ENCODE peak calls at places on chromosomes 5 and 9, in eight cellular contexts. One of them, this sample, is unnamed.

GRCh38 chr5:1175801-1176472 is 25.5 kb upstream of the SLC6A19 start:
- DNase-seq in neuronal stem cell: no peak
- DNase-seq in mesendoderm: no peak
- DNase-seq in breast epithelium: no peak
- DNase-seq in naive thymus-derived CD4-positive, alpha-beta T cell: no peak
- DNase-seq in trophoblast cell: no peak
- DNase-seq in pancreas: peak; percentile 20
- DNase-seq in adrenal gland: no peak
- DNase-seq in this sample: no peak

GRCh38 chr5:174910245-174910737 is 185.9 kb downstream of the MSX2 start:
- DNase-seq in neuronal stem cell: peak; percentile 67
- DNase-seq in mesendoderm: peak; percentile 76
- DNase-seq in breast epithelium: peak; percentile 77
- DNase-seq in naive thymus-derived CD4-positive, alpha-beta T cell: peak; percentile 10
- DNase-seq in trophoblast cell: peak; percentile 48
- DNase-seq in pancreas: peak; percentile 68
- DNase-seq in adrenal gland: peak; percentile 75
- DNase-seq in this sample: peak; percentile 91

GRCh38 chr9:78031271-78031825 is at the start of gene GNAQ:
- DNase-seq in neuronal stem cell: peak; percentile 30
- DNase-seq in mesendoderm: no peak
- DNase-seq in breast epithelium: no peak
- DNase-seq in naive thymus-derived CD4-positive, alpha-beta T cell: no peak
- DNase-seq in trophoblast cell: no peak
- DNase-seq in pancreas: peak; percentile 57
- DNase-seq in adrenal gland: no peak
- DNase-seq in this sample: peak; percentile 77

GRCh38 chr9:77707696-77708095 is 59.6 kb upstream of the GNA14 start:
- DNase-seq in neuronal stem cell: no peak
- DNase-seq in mesendoderm: peak; percentile 40
- DNase-seq in breast epithelium: no peak
- DNase-seq in naive thymus-derived CD4-positive, alpha-beta T cell: no peak
- DNase-seq in trophoblast cell: peak; percentile 55
- DNase-seq in pancreas: no peak
- DNase-seq in adrenal gland: peak; percentile 63
- DNase-seq in this sample: no peak

GRCh38 chr9:113238859-113239231 is 17.5 kb downstream of the SLC31A1 start:
- DNase-seq in neuronal stem cell: no peak
- DNase-seq in mesendoderm: no peak
- DNase-seq in breast epithelium: no peak
- DNase-seq in naive thymus-derived CD4-positive, alpha-beta T cell: no peak
- DNase-seq in trophoblast cell: no peak
- DNase-seq in pancreas: no peak
- DNase-seq in adrenal gland: no peak
- DNase-seq in this sample: no peak

GRCh38 chr5:115888027-115888426 is 46.3 kb downstream of the AP3S1 start:
- DNase-seq in neuronal stem cell: no peak
- DNase-seq in mesendoderm: no peak
- DNase-seq in breast epithelium: no peak
- DNase-seq in naive thymus-derived CD4-positive, alpha-beta T cell: no peak
- DNase-seq in trophoblast cell: no peak
- DNase-seq in pancreas: no peak
- DNase-seq in adrenal gland: no peak
- DNase-seq in this sample: no peak

GRCh38 chr9:93826905-93827544 is 128.1 kb downstream of the BARX1 start:
- DNase-seq in neuronal stem cell: no peak
- DNase-seq in mesendoderm: no peak
- DNase-seq in breast epithelium: no peak
- DNase-seq in naive thymus-derived CD4-positive, alpha-beta T cell: no peak
- DNase-seq in trophoblast cell: no peak
- DNase-seq in pancreas: no peak
- DNase-seq in adrenal gland: no peak
- DNase-seq in this sample: peak; percentile 78

GRCh38 chr9:111483862-111484563 is at the start of gene ECPAS:
- DNase-seq in neuronal stem cell: peak; percentile 60
- DNase-seq in mesendoderm: peak; percentile 87
- DNase-seq in breast epithelium: peak; percentile 68
- DNase-seq in naive thymus-derived CD4-positive, alpha-beta T cell: peak; percentile 58
- DNase-seq in trophoblast cell: peak; percentile 81
- DNase-seq in pancreas: peak; percentile 78
- DNase-seq in adrenal gland: peak; percentile 87
- DNase-seq in this sample: peak; percentile 93

GRCh38 chr9:14189578-14189977 is 124.4 kb downstream of the NFIB start:
- DNase-seq in neuronal stem cell: no peak
- DNase-seq in mesendoderm: no peak
- DNase-seq in breast epithelium: no peak
- DNase-seq in naive thymus-derived CD4-positive, alpha-beta T cell: no peak
- DNase-seq in trophoblast cell: no peak
- DNase-seq in pancreas: no peak
- DNase-seq in adrenal gland: no peak
- DNase-seq in this sample: no peak

GRCh38 chr9:14189146-14189545 is 124.8 kb downstream of the NFIB start:
- DNase-seq in neuronal stem cell: no peak
- DNase-seq in mesendoderm: no peak
- DNase-seq in breast epithelium: no peak
- DNase-seq in naive thymus-derived CD4-positive, alpha-beta T cell: no peak
- DNase-seq in trophoblast cell: no peak
- DNase-seq in pancreas: no peak
- DNase-seq in adrenal gland: no peak
- DNase-seq in this sample: no peak

GRCh38 chr9:14193338-14193980 is 120.5 kb downstream of the NFIB start:
- DNase-seq in neuronal stem cell: no peak
- DNase-seq in mesendoderm: no peak
- DNase-seq in breast epithelium: no peak
- DNase-seq in naive thymus-derived CD4-positive, alpha-beta T cell: no peak
- DNase-seq in trophoblast cell: no peak
- DNase-seq in pancreas: no peak
- DNase-seq in adrenal gland: no peak
- DNase-seq in this sample: no peak

GRCh38 chr9:14190240-14190639 is 123.7 kb downstream of the NFIB start:
- DNase-seq in neuronal stem cell: no peak
- DNase-seq in mesendoderm: no peak
- DNase-seq in breast epithelium: no peak
- DNase-seq in naive thymus-derived CD4-positive, alpha-beta T cell: no peak
- DNase-seq in trophoblast cell: no peak
- DNase-seq in pancreas: no peak
- DNase-seq in adrenal gland: no peak
- DNase-seq in this sample: no peak

GRCh38 chr9:14191512-14191911 is 122.4 kb downstream of the NFIB start:
- DNase-seq in neuronal stem cell: no peak
- DNase-seq in mesendoderm: no peak
- DNase-seq in breast epithelium: no peak
- DNase-seq in naive thymus-derived CD4-positive, alpha-beta T cell: no peak
- DNase-seq in trophoblast cell: no peak
- DNase-seq in pancreas: no peak
- DNase-seq in adrenal gland: no peak
- DNase-seq in this sample: no peak
- H3K4me3 ChIP-seq in neuronal stem cell: no peak overlapping the region
- H3K4me3 ChIP-seq in mesendoderm: no peak overlapping the region
- H3K4me3 ChIP-seq in breast epithelium: no peak overlapping the region
- H3K4me3 ChIP-seq in naive thymus-derived CD4-positive, alpha-beta T cell: no peak overlapping the region
- H3K4me3 ChIP-seq in trophoblast cell: no peak overlapping the region
- H3K4me3 ChIP-seq in pancreas: no peak overlapping the region
- H3K4me3 ChIP-seq in adrenal gland: no peak overlapping the region
- H3K4me3 ChIP-seq in this sample: no peak overlapping the region

DNA sequence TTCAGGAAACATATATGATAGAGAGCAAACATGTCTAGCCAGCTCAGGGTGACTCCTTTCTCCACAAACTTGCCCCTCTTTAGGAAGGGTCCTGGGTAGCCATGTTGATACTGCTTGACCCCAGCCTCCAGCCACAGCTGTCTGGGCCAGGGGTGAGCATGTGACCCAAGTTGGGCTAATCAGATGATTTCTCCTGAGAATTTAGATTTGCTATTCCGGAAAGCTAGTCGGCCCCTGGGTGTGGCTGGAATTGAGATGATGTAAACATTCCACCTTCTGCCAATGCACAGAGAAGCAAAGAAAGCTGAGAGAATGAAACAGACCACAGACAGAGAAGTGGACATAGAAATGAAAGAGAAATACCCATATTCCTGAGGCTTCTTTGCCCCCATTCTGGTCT is 17.8 kb upstream of the B4GALT1 start:
- DNase-seq in neuronal stem cell: no peak
- DNase-seq in mesendoderm: no peak
- DNase-seq in breast epithelium: no peak
- DNase-seq in naive thymus-derived CD4-positive, alpha-beta T cell: no peak
- DNase-seq in trophoblast cell: peak; percentile 81
- DNase-seq in pancreas: no peak
- DNase-seq in adrenal gland: no peak
- DNase-seq in this sample: no peak
- H3K27me3 ChIP-seq in neuronal stem cell: no peaks in the 10 kb centered on the region
- H3K27me3 ChIP-seq in mesendoderm: no peaks in the 10 kb centered on the region
- H3K27me3 ChIP-seq in breast epithelium: no peaks in the 10 kb centered on the region
- H3K27me3 ChIP-seq in naive thymus-derived CD4-positive, alpha-beta T cell: no peaks in the 10 kb centered on the region
- H3K27me3 ChIP-seq in trophoblast cell: no peaks in the 10 kb centered on the region
- H3K27me3 ChIP-seq in pancreas: no peaks in the 10 kb centered on the region
- H3K27me3 ChIP-seq in adrenal gland: no peaks in the 10 kb centered on the region
- H3K27me3 ChIP-seq in this sample: no peaks in the 10 kb centered on the region

GRCh38 chr5:72238712-72239445 is 81.2 kb downstream of the MRPS27 start:
- DNase-seq in neuronal stem cell: no peak
- DNase-seq in mesendoderm: peak; percentile 32
- DNase-seq in breast epithelium: no peak
- DNase-seq in naive thymus-derived CD4-positive, alpha-beta T cell: no peak
- DNase-seq in trophoblast cell: no peak
- DNase-seq in pancreas: no peak
- DNase-seq in adrenal gland: no peak
- DNase-seq in this sample: peak; percentile 18

GRCh38 chr5:72235725-72236124 is 84.3 kb downstream of the MRPS27 start:
- DNase-seq in neuronal stem cell: no peak
- DNase-seq in mesendoderm: no peak
- DNase-seq in breast epithelium: no peak
- DNase-seq in naive thymus-derived CD4-positive, alpha-beta T cell: no peak
- DNase-seq in trophoblast cell: no peak
- DNase-seq in pancreas: no peak
- DNase-seq in adrenal gland: no peak
- DNase-seq in this sample: no peak

GRCh38 chr5:72237879-72238278 is 82.2 kb downstream of the MRPS27 start:
- DNase-seq in neuronal stem cell: no peak
- DNase-seq in mesendoderm: no peak
- DNase-seq in breast epithelium: no peak
- DNase-seq in naive thymus-derived CD4-positive, alpha-beta T cell: no peak
- DNase-seq in trophoblast cell: peak; percentile 14
- DNase-seq in pancreas: no peak
- DNase-seq in adrenal gland: no peak
- DNase-seq in this sample: no peak

GRCh38 chr5:72234898-72235297 is 85.1 kb downstream of the MRPS27 start:
- DNase-seq in neuronal stem cell: no peak
- DNase-seq in mesendoderm: no peak
- DNase-seq in breast epithelium: no peak
- DNase-seq in naive thymus-derived CD4-positive, alpha-beta T cell: no peak
- DNase-seq in trophoblast cell: no peak
- DNase-seq in pancreas: no peak
- DNase-seq in adrenal gland: no peak
- DNase-seq in this sample: no peak

DNA sequence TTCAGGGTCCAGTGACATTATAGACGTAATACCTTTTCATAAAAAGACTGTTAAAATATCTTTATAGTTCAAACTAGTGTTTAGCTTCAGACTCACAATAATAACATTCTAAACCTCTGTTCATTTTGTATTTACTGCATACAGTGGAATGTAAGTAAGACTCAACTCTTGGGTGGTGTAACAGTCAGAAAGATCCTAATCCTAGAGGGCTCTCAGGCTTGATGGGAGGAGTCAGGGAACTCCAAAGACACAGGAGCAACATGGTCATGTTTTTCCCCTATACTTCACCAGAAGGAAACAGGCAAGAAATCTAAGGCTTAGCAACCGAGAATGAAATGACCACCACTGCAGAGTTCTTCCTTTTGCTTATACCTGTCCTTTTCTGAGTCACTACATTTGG is 82.6 kb downstream of the MRPS27 start:
- DNase-seq in neuronal stem cell: no peak
- DNase-seq in mesendoderm: no peak
- DNase-seq in breast epithelium: no peak
- DNase-seq in naive thymus-derived CD4-positive, alpha-beta T cell: no peak
- DNase-seq in trophoblast cell: peak; percentile 5
- DNase-seq in pancreas: no peak
- DNase-seq in adrenal gland: no peak
- DNase-seq in this sample: no peak
- H3K36me3 ChIP-seq in neuronal stem cell: peaks cover 4% of the 10 kb centered on the region
- H3K36me3 ChIP-seq in mesendoderm: no peaks in the 10 kb centered on the region
- H3K36me3 ChIP-seq in breast epithelium: no peaks in the 10 kb centered on the region
- H3K36me3 ChIP-seq in naive thymus-derived CD4-positive, alpha-beta T cell: no peaks in the 10 kb centered on the region
- H3K36me3 ChIP-seq in trophoblast cell: peaks cover 2% of the 10 kb centered on the region
- H3K36me3 ChIP-seq in pancreas: no peaks in the 10 kb centered on the region
- H3K36me3 ChIP-seq in adrenal gland: no peaks in the 10 kb centered on the region
- H3K36me3 ChIP-seq in this sample: no peaks in the 10 kb centered on the region

GRCh38 chr9:18480649-18481048 is 6.7 kb downstream of the ADAMTSL1 start:
- DNase-seq in neuronal stem cell: no peak
- DNase-seq in mesendoderm: no peak
- DNase-seq in breast epithelium: no peak
- DNase-seq in naive thymus-derived CD4-positive, alpha-beta T cell: no peak
- DNase-seq in trophoblast cell: no peak
- DNase-seq in pancreas: no peak
- DNase-seq in adrenal gland: no peak
- DNase-seq in this sample: no peak

GRCh38 chr9:18477121-18477705 is 3.3 kb downstream of the ADAMTSL1 start:
- DNase-seq in neuronal stem cell: no peak
- DNase-seq in mesendoderm: no peak
- DNase-seq in breast epithelium: no peak
- DNase-seq in naive thymus-derived CD4-positive, alpha-beta T cell: no peak
- DNase-seq in trophoblast cell: no peak
- DNase-seq in pancreas: no peak
- DNase-seq in adrenal gland: no peak
- DNase-seq in this sample: no peak

GRCh38 chr9:18477719-18478118 is 3.8 kb downstream of the ADAMTSL1 start:
- DNase-seq in neuronal stem cell: no peak
- DNase-seq in mesendoderm: no peak
- DNase-seq in breast epithelium: no peak
- DNase-seq in naive thymus-derived CD4-positive, alpha-beta T cell: no peak
- DNase-seq in trophoblast cell: no peak
- DNase-seq in pancreas: no peak
- DNase-seq in adrenal gland: no peak
- DNase-seq in this sample: no peak

GRCh38 chr9:18479405-18479804 is 5.5 kb downstream of the ADAMTSL1 start:
- DNase-seq in neuronal stem cell: no peak
- DNase-seq in mesendoderm: no peak
- DNase-seq in breast epithelium: no peak
- DNase-seq in naive thymus-derived CD4-positive, alpha-beta T cell: no peak
- DNase-seq in trophoblast cell: no peak
- DNase-seq in pancreas: no peak
- DNase-seq in adrenal gland: no peak
- DNase-seq in this sample: no peak

DNA sequence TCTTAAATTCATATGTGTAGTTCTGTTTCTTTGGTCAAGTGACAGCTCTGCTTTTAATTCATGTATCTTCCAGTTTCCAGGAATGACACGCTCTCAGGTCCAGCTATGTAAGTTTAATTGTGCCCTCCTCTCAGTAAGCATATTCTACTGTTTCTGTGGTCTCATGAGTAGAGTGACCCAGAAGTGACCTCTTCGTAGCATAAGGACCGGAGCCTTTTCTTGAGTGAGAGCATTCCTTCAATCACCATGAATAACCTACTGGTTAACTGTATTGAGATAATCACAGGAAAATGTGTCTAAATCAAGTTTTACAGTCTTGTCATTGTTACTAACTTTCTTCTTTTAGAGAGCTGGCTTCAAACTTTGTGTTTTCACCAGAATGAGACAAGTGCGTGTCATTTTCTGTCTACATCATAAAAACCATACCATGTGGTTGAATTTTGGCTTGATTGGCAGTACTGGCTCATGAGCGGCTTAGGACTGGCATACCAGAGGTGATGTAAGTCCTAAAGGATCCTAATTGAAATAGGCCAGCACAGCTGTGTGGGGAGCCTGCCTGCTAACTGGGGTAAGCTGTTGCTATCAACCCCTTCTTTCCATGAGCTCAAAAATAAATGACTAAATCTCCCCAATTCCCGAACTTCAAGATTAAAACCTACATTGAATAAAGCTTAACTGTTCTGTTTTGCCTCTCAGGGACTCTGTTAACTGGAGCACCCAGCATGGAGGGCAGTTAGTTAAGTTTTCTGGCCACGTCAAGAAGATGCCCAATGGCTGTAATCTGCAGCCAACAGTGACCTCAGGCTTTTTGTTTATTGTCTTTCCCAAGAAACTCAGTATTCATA is 4.8 kb downstream of the ADAMTSL1 start:
- DNase-seq in neuronal stem cell: no peak
- DNase-seq in mesendoderm: peak; percentile 7
- DNase-seq in breast epithelium: no peak
- DNase-seq in naive thymus-derived CD4-positive, alpha-beta T cell: no peak
- DNase-seq in trophoblast cell: no peak
- DNase-seq in pancreas: no peak
- DNase-seq in adrenal gland: no peak
- DNase-seq in this sample: no peak
- H3K4me3 ChIP-seq in neuronal stem cell: no peak overlapping the region
- H3K4me3 ChIP-seq in mesendoderm: no peak overlapping the region
- H3K4me3 ChIP-seq in breast epithelium: no peak overlapping the region
- H3K4me3 ChIP-seq in naive thymus-derived CD4-positive, alpha-beta T cell: no peak overlapping the region
- H3K4me3 ChIP-seq in trophoblast cell: no peak overlapping the region
- H3K4me3 ChIP-seq in pancreas: no peak overlapping the region
- H3K4me3 ChIP-seq in adrenal gland: no peak overlapping the region
- H3K4me3 ChIP-seq in this sample: no peak overlapping the region